ENCODE peak calls at places on chromosomes 11 and 22, in four cellular contexts. J, V, D and I are unnamed samples. For H3K79me2, the result is how much of the 10 kb centered on the place peaks cover.

GRCh38 chr11:96323643-96323985 is 19.4 kb downstream of the MAML2 start:
- DNase-seq in J (no peak), D (no peak), V (no peak), I (no peak)

GRCh38 chr11:66181632-66182345 is 86.7 kb upstream of the RAB1B start:
- DNase-seq in V (peak), J (no peak), D (no peak), I (no peak)

GRCh38 chr11:12235549-12235944 is 125.2 kb downstream of the MICAL2 start:
- DNase-seq in J (peak), V (peak), D (no peak), I (no peak)

GRCh38 chr11:65559951-65560537 is 1.9 kb upstream of the LTBP3 start:
- DNase-seq in V (peak), J (no peak), D (peak), I (peak)

GRCh38 chr11:66055021-66055420 is 2.9 kb downstream of the SF3B2 start:
- DNase-seq in J (no peak), V (no peak), D (no peak), I (no peak)

GRCh38 chr11:1737080-1737757 is 13.2 kb downstream of the IFITM10 start:
- DNase-seq in J (no peak), V (no peak), D (no peak), I (no peak)

GRCh38 chr11:72744474-72744873 is 7.7 kb downstream of the ARAP1 start:
- DNase-seq in D (no peak), V (no peak), J (no peak), I (no peak)

GRCh38 chr22:48485144-48486135 is 1342.2 kb downstream of the BRD1 start:
- DNase-seq in D (no peak), J (no peak), V (no peak), I (no peak)

GRCh38 chr11:68009391-68010000 is 631 bp upstream of the ALDH3B1 start:
- DNase-seq in J (no peak), D (no peak), V (no peak), I (no peak)

GRCh38 chr11:41256060-41256459 is 203.4 kb downstream of the LRRC4C start:
- DNase-seq in D (no peak), J (no peak), V (no peak), I (no peak)

GRCh38 chr11:103602846-103603245 is 433.6 kb upstream of the DDI1 start:
- DNase-seq in J (no peak), D (no peak), V (no peak), I (no peak)

GRCh38 chr11:123064268-123064657 is 2.3 kb upstream of the HSPA8 start:
- DNase-seq in J (no peak), V (no peak), D (no peak), I (no peak)
- H3K4me2 ChIP-seq in J (peak), V (peak), D (peak), I (peak)

DNA sequence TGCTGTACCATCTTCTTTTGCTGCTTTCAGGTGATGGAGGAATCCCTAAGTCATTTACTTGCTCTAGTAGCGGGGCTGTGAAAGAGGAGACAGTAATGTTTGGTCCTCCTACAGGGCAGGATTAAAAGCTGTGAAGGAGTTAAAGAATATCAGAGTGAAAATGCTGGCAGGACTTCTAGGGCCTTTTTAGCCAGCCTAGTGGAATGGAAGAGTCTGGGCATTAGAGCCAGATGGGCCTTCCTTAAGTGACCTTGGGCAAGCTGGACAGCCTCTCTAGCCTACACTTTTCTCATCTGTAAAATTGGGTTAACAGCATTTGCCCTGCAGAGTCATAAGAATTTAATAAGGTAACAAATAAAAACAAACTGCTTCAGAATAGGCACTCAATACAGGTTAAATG is 114.7 kb downstream of the RBFOX2 start:
- DNase-seq in J (no peak), V (no peak), D (no peak), I (no peak)
- H3K79me2 ChIP-seq in J (under half), V (under half), D (half or more), I (half or more)

GRCh38 chr22:42282252-42282942 is 11.9 kb upstream of the TCF20 start:
- DNase-seq in V (peak), J (no peak), D (no peak), I (no peak)

GRCh38 chr22:42281706-42282251 is 11.3 kb upstream of the TCF20 start:
- DNase-seq in D (no peak), V (no peak), J (no peak), I (no peak)

GRCh38 chr22:42283288-42284229 is 13.1 kb upstream of the TCF20 start:
- DNase-seq in J (no peak), D (no peak), V (no peak), I (no peak)

GRCh38 chr22:42284230-42284591 is 13.8 kb upstream of the TCF20 start:
- DNase-seq in J (no peak), V (no peak), D (no peak), I (no peak)

GRCh38 chr22:42282943-42283287 is 12.5 kb upstream of the TCF20 start:
- DNase-seq in J (no peak), V (no peak), D (no peak), I (no peak)
- TF ChIP-seq EZH2 in J (no peak), V (no peak), D (no peak), I (no peak)

GRCh38 chr11:74168838-74169237 is 2.0 kb downstream of the C2CD3 start:
- DNase-seq in V (no peak), D (no peak), J (no peak), I (no peak)
- H3K4me2 ChIP-seq in V (peak), D (peak), J (peak), I (peak)

GRCh38 chr22:46795845-46796565 is 33.6 kb downstream of the TBC1D22A start:
- DNase-seq in J (no peak), V (no peak), D (no peak), I (no peak)
- H3K79me2 ChIP-seq in J (under half), V (under half), D (under half), I (under half)

GRCh38 chr11:125166903-125167291 is 2.3 kb downstream of the PKNOX2 start:
- DNase-seq in V (no peak), J (no peak), D (no peak), I (no peak)
- TF ChIP-seq EZH2 in V (no peak), J (no peak), D (no peak), I (no peak)

GRCh38 chr11:112460141-112460540 is 199.5 kb upstream of the PLET1 start:
- DNase-seq in V (no peak), D (no peak), J (no peak), I (no peak)

GRCh38 chr11:112454841-112455240 is 194.2 kb upstream of the PLET1 start:
- DNase-seq in J (no peak), V (no peak), D (no peak), I (no peak)

GRCh38 chr11:112457532-112457931 is 196.9 kb upstream of the PLET1 start:
- DNase-seq in J (no peak), D (no peak), V (no peak), I (no peak)

GRCh38 chr11:112455791-112456190 is 195.1 kb upstream of the PLET1 start:
- DNase-seq in V (no peak), J (no peak), D (no peak), I (no peak)

DNA sequence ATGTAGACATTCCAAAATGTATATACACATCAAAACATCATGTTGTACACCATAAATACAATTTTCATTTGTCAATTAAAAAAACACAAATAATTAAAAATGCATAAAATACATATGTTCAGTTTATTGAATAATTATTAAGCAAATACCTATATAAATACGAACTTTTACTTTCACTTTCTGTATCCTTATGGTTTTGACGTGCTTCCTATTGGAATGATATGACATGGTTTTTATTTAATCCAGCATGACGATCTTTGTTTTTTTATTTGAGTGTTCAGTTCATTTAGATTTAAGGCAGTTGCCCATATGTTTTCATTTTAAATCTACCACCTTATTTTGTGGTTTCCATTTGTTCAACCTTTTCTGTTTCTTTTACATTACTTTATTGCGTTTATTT is 198.3 kb upstream of the PLET1 start:
- DNase-seq in J (no peak), D (no peak), V (no peak), I (no peak)
- H3K4me2 ChIP-seq in J (no peak), D (peak), V (peak), I (peak)

DNA sequence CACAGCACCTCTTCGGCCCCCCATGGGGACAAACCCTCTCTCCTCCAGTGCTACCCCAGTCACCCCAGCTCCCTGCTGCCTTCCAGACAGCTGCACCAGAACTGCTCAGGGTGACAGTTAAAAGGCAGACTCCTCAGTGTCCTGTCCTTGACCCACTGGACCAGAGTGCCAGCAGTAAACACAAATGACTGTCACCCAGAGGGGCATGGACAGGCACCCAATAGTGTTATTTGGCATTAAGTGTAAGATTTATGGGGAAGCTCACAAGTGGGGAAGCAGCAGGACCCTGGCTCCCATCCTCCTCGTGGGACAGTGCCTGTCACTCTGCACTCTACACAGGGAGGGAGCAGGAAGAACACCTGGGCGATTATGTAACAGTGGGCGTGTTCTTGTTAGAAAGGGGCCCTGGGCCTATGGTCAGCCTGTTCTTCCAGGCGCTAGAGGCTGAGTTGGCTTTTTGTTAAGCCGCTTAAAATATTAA is 5.0 kb downstream of the RPS19BP1 start:
- DNase-seq in V (peak), D (peak), J (no peak), I (no peak)
- H3K79me2 ChIP-seq in V (under half), D (under half), J (half or more), I (under half)

GRCh38 chr22:30694638-30695350 is at the start of gene OSBP2:
- DNase-seq in D (peak), J (no peak), V (no peak), I (no peak)
- TF ChIP-seq EZH2 in D (no peak), J (no peak), V (no peak), I (no peak)

GRCh38 chr11:128688031-128688713 is 5.7 kb upstream of the FLI1 start:
- DNase-seq in J (no peak), D (no peak), V (no peak), I (no peak)
- H3K4me2 ChIP-seq in J (no peak), D (no peak), V (no peak), I (no peak)